ENCODE peak calls at places on chromosome 9, in five cellular contexts. F is glutamatergic neuron; L is tibial nerve; W is kidney glomerular epithelial cell; Q is stimulated activated CD4-positive, alpha-beta T cell treated with anti-CD3 and anti-CD28 coated beads, Interleukin-12 subunit alpha, Interleukin-12 subunit beta, amount 100 ng/mL, for 4 hours. K is an unnamed sample.

GRCh38 chr9:127500862-127501261 is 49.6 kb downstream of the LRSAM1 start:
- DNase-seq in W (no peak), Q (no peak), L (no peak), F (no peak), K (no peak)

GRCh38 chr9:12775963-12776774 is 1.3 kb downstream of the LURAP1L start:
- DNase-seq in Q (no peak), F (peak; percentile 88), L (peak; percentile 75), W (peak; percentile 90), K (peak; percentile 73)

GRCh38 chr9:136673970-136674785 is 11.5 kb downstream of the EGFL7 start:
- DNase-seq in L (no peak), W (no peak), Q (no peak), F (no peak), K (no peak)

GRCh38 chr9:24035816-24036215 is 209.8 kb upstream of the ELAVL2 start:
- DNase-seq in Q (no peak), L (no peak), F (no peak), W (no peak), K (no peak)

GRCh38 chr9:93233033-93233432 is 49.1 kb downstream of the WNK2 start:
- DNase-seq in W (no peak), Q (no peak), F (no peak), L (no peak), K (no peak)

GRCh38 chr9:91240596-91240995 is 121.1 kb downstream of the AUH start:
- DNase-seq in F (no peak), W (no peak), L (no peak), Q (no peak), K (no peak)

GRCh38 chr9:134474656-134475050 is 148.4 kb downstream of the RXRA start:
- DNase-seq in Q (no peak), L (no peak), W (no peak), F (no peak), K (no peak)

GRCh38 chr9:100589582-100589981 is 11.7 kb downstream of the CAVIN4 start:
- DNase-seq in Q (no peak), L (no peak), W (no peak), F (no peak), K (peak; percentile 28)

GRCh38 chr9:81146684-81147337 is 542.5 kb downstream of the TLE1 start:
- DNase-seq in F (no peak), L (no peak), Q (no peak), W (peak; percentile 67), K (peak; percentile 69)

GRCh38 chr9:21747171-21747570 is 55.3 kb upstream of the MTAP start:
- DNase-seq in W (no peak), L (no peak), F (no peak), Q (no peak), K (peak; percentile 6)

GRCh38 chr9:88559661-88560060 is 24.7 kb downstream of the NXNL2 start:
- DNase-seq in Q (no peak), F (no peak), W (no peak), L (no peak), K (no peak)

GRCh38 chr9:108816037-108816436 is 39.7 kb downstream of the ACTL7B start:
- DNase-seq in F (no peak), Q (no peak), L (no peak), W (no peak), K (no peak)

GRCh38 chr9:26172301-26172700 is 494.1 kb upstream of the TUSC1 start:
- DNase-seq in W (no peak), Q (no peak), L (no peak), F (no peak), K (no peak)

GRCh38 chr9:127407505-127407868 is 10.5 kb downstream of the SLC2A8 start:
- DNase-seq in W (no peak), Q (no peak), F (no peak), L (no peak), K (no peak)

GRCh38 chr9:25691786-25692185 is 13.5 kb upstream of the TUSC1 start:
- DNase-seq in W (no peak), F (no peak), Q (no peak), L (no peak), K (no peak)

GRCh38 chr9:76729980-76730737 is 34.1 kb upstream of the PCA3 start:
- DNase-seq in Q (no peak), F (no peak), L (no peak), W (no peak), K (no peak)

GRCh38 chr9:95880011-95880690 is 4.7 kb downstream of the ERCC6L2 start:
- DNase-seq in Q (no peak), L (no peak), F (no peak), W (peak; percentile 46), K (no peak)

GRCh38 chr9:15404171-15404570 is 18.5 kb upstream of the SNAPC3 start:
- DNase-seq in L (no peak), W (no peak), Q (no peak), F (no peak), K (no peak)

GRCh38 chr9:123716339-123716738 is 213.6 kb downstream of the DENND1A start:
- DNase-seq in W (peak; percentile 58), Q (no peak), L (no peak), F (no peak), K (no peak)

GRCh38 chr9:89426389-89426961 is 71.4 kb downstream of the SEMA4D start:
- DNase-seq in F (no peak), Q (no peak), W (no peak), L (no peak), K (no peak)

K was measured in RCC 7860.